ENCODE peak calls at places on chromosome 2, in five cellular contexts. V is BJ, X is HFF-Myc, R is mucosa of descending colon, Z is brain microvascular endothelial cell. O is an unnamed sample.
A peak's percentile ranks its signal among the peaks of the same experiment; 100 is the strongest.

GRCh38 chr2:27990030-27990590 is 99.6 kb downstream of the BABAM2 start:
- DNase-seq in X (no peak), V (no peak), R (no peak), Z (no peak), O (no peak)

GRCh38 chr2:27135471-27135955 is 1.1 kb upstream of the PREB start:
- DNase-seq in Z (no peak), X (no peak), V (no peak), R (no peak), O (no peak)

GRCh38 chr2:199862779-199863178 is 11.8 kb upstream of the FTCDNL1 start:
- DNase-seq in X (no peak), R (no peak), V (no peak), Z (peak; percentile 2), O (no peak)

GRCh38 chr2:33405180-33406105 is 71.0 kb upstream of the RASGRP3 start:
- DNase-seq in V (no peak), X (no peak), Z (no peak), R (no peak), O (no peak)

GRCh38 chr2:28810384-28811285 is at the start of gene SPDYA:
- DNase-seq in V (no peak), Z (peak; percentile 34), R (peak; percentile 73), X (peak; percentile 22), O (peak; percentile 15)

GRCh38 chr2:68464651-68465050 is 2.4 kb downstream of the FBXO48 start:
- DNase-seq in Z (no peak), V (no peak), X (no peak), R (no peak), O (no peak)

GRCh38 chr2:47237375-47238357 is 82.6 kb upstream of the STPG4 start:
- DNase-seq in Z (peak; percentile 85), R (no peak), X (no peak), V (no peak), O (peak; percentile 43)

GRCh38 chr2:208315081-208315788 is 49.2 kb downstream of the PIKFYVE start:
- DNase-seq in V (no peak), R (no peak), Z (peak; percentile 59), X (peak; percentile 30), O (no peak)

GRCh38 chr2:71705171-71705960 is 252.0 kb downstream of the DYSF start:
- DNase-seq in X (no peak), Z (no peak), R (no peak), V (no peak), O (no peak)

GRCh38 chr2:224689539-224689938 is 26.6 kb downstream of the CCDC195 start:
- DNase-seq in X (no peak), Z (no peak), V (no peak), R (no peak), O (no peak)

GRCh38 chr2:174340400-174341300 is 5.9 kb downstream of the SP9 start:
- DNase-seq in R (no peak), Z (no peak), X (no peak), V (no peak), O (no peak)
- H3K4me3 ChIP-seq in R (no peak overlapping the region), Z (no peak overlapping the region), X (no peak overlapping the region), V (no peak overlapping the region), O (no peak overlapping the region)

DNA sequence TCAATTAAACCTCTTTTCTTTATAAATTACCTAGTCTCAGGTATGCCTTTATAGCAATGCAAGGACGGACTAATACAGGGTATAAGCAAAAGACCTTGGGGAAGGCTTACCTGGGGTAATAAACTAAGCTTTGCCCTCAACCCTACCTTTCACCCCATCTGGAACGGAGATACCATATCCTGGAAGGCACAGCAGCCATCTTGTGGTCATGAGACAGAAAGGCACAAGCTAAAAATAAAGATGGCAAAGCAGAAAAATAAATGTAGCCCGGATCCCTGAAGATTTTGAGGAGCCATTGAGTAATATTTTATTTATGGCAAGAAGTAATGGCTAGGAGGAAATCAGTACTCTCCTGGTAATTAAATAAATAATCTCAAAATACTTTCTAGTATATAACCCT is 198.5 kb downstream of the SPP2 start:
- DNase-seq in V (no peak), R (no peak), Z (no peak), X (no peak), O (no peak)
- TF ChIP-seq CTCF in V (no peak), R (no peak), Z (peak; percentile 38), X (no peak), O (peak; percentile 16)

GRCh38 chr2:216774180-216774579 is 78.8 kb upstream of the IGFBP5 start:
- DNase-seq in Z (no peak), V (no peak), R (no peak), X (no peak), O (no peak)
- H3K4me3 ChIP-seq in Z (no peak overlapping the region), V (no peak overlapping the region), R (no peak overlapping the region), X (no peak overlapping the region), O (no peak overlapping the region)

DNA sequence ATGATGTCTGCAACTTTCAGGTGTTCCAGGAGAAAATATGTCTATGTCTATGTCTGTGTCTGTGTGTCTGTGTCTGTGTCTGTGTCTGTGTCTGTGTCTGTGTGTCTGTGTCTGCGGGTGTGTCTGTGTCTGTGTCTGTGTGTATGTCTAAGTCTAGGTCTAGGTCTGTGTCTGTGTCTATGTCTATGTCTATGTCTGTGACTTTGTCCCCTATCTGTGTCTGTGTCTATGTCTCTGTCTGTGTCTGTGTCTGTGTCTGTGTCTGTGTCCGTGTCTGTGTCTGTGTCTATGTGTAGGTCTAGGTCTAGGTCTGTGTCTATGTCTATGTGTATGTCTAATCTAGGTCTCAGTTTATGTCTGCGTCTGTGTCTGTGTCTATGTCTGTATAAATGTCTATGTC is 10.5 kb downstream of the IL1R2 start:
- DNase-seq in R (no peak), X (no peak), V (no peak), Z (no peak), O (no peak)
- TF ChIP-seq CTCF in R (no peak), X (no peak), V (no peak), Z (no peak), O (no peak)

GRCh38 chr2:177604291-177605065 is 211.9 kb downstream of the AGPS start:
- DNase-seq in Z (peak; percentile 53), X (peak; percentile 36), R (peak; percentile 54), V (peak; percentile 64), O (peak; percentile 56)
- H3K4me3 ChIP-seq in Z (no peak overlapping the region), X (no peak overlapping the region), R (no peak overlapping the region), V (peak overlapping the region; percentile 4), O (no peak overlapping the region)

GRCh38 chr2:219296142-219296541 is 13.1 kb downstream of the PTPRN start:
- DNase-seq in V (no peak), Z (no peak), X (no peak), R (no peak), O (no peak)
- TF ChIP-seq CTCF in V (no peak), Z (no peak), X (no peak), R (no peak), O (no peak)

O was measured in astrocyte of the cerebellum.